ENCODE peak calls at places on chromosomes 1 and 21, in eight cellular contexts. K is prostate gland, V is lower lobe of right lung, B is small intestine, L is adrenal gland, S is GM23338, P is stomach, C is AG04450. D is an unnamed sample.

GRCh38 chr1:204828352-204828850 is 42.3 kb upstream of the NFASC start:
- DNase-seq in L (peak; percentile 68), P (peak; percentile 48), V (peak; percentile 54), B (peak; percentile 43), S (peak; percentile 94), K (no peak), C (no peak), D (peak; percentile 64)

GRCh38 chr1:156684227-156684782 is 7.1 kb upstream of the NES start:
- DNase-seq in K (no peak), S (no peak), V (no peak), L (no peak), C (no peak), P (no peak), B (no peak), D (peak; percentile 42)

GRCh38 chr1:201778279-201779023 is 50.5 kb upstream of the IPO9 start:
- DNase-seq in V (no peak), P (no peak), K (no peak), S (no peak), L (no peak), B (no peak), C (no peak), D (no peak)

GRCh38 chr1:147334292-147334691 is 91.8 kb downstream of the CHD1L start:
- DNase-seq in S (no peak), B (no peak), V (no peak), L (no peak), C (no peak), K (no peak), P (no peak), D (no peak)

GRCh38 chr1:198560093-198560638 is 19.7 kb upstream of the ATP6V1G3 start:
- DNase-seq in V (peak; percentile 50), P (no peak), L (no peak), C (no peak), S (no peak), K (no peak), B (no peak), D (no peak)

GRCh38 chr1:213003281-213003680 is 12.4 kb downstream of the ANGEL2 start:
- DNase-seq in C (no peak), L (no peak), V (no peak), S (no peak), B (no peak), P (no peak), K (no peak), D (no peak)

GRCh38 chr1:228370439-228370940 is 36.1 kb downstream of the TRIM11 start:
- DNase-seq in S (no peak), C (no peak), L (peak; percentile 7), K (no peak), V (peak; percentile 39), P (no peak), B (no peak), D (no peak)

GRCh38 chr21:18443085-18443484 is 39.5 kb upstream of the TMPRSS15 start:
- DNase-seq in L (no peak), P (no peak), C (no peak), B (no peak), S (no peak), K (no peak), V (no peak), D (no peak)

GRCh38 chr1:65514083-65514482 is 93.6 kb downstream of the LEPR start:
- DNase-seq in B (peak; percentile 1), L (no peak), K (no peak), P (no peak), S (no peak), V (no peak), C (no peak), D (no peak)

GRCh38 chr21:39093526-39093925 is 89.7 kb downstream of the PSMG1 start:
- DNase-seq in C (no peak), L (no peak), P (no peak), V (no peak), S (no peak), B (no peak), K (no peak), D (no peak)

GRCh38 chr1:41846595-41846994 is 72.1 kb downstream of the HIVEP3 start:
- DNase-seq in P (no peak), B (no peak), C (no peak), S (no peak), K (no peak), V (no peak), L (no peak), D (no peak)

GRCh38 chr1:182060877-182061276 is 635 bp downstream of the ZNF648 start:
- DNase-seq in V (no peak), L (no peak), C (no peak), S (no peak), B (no peak), P (no peak), K (no peak), D (no peak)

GRCh38 chr1:182061597-182061996 is at the start of gene ZNF648:
- DNase-seq in P (no peak), L (no peak), B (no peak), S (peak; percentile 23), V (no peak), C (no peak), K (no peak), D (no peak)

GRCh38 chr1:182054698-182055326 is 6.7 kb downstream of the ZNF648 start:
- DNase-seq in B (peak; percentile 44), P (no peak), S (peak; percentile 93), V (no peak), K (peak; percentile 18), L (peak; percentile 54), C (no peak), D (no peak)

GRCh38 chr1:182059936-182060335 is 1.6 kb downstream of the ZNF648 start:
- DNase-seq in B (no peak), L (no peak), V (no peak), K (no peak), S (no peak), C (no peak), P (no peak), D (no peak)

GRCh38 chr1:182056596-182057366 is 4.7 kb downstream of the ZNF648 start:
- DNase-seq in B (no peak), K (no peak), S (peak; percentile 78), L (no peak), V (no peak), C (no peak), P (no peak), D (no peak)
- H3K27me3 ChIP-seq in B (peaks cover 16% of the 10 kb centered on the region), K (peaks cover 9% of the 10 kb centered on the region), S (peaks cover 27% of the 10 kb centered on the region), L (peaks cover 9% of the 10 kb centered on the region), V (peaks cover 29% of the 10 kb centered on the region), C (no peaks in the 10 kb centered on the region), P (peaks cover 45% of the 10 kb centered on the region), D (no peaks in the 10 kb centered on the region)

GRCh38 chr1:183967914-183968313 is 69.6 kb downstream of the COLGALT2 start:
- DNase-seq in K (no peak), C (no peak), V (no peak), S (no peak), L (no peak), B (no peak), P (no peak), D (no peak)
- H3K27ac ChIP-seq in K (no peak overlapping the region), C (no peak overlapping the region), V (no peak overlapping the region), S (no peak overlapping the region), L (no peak overlapping the region), B (no peak overlapping the region), P (no peak overlapping the region), D (no peak overlapping the region)

GRCh38 chr21:46297311-46298082 is 11.4 kb downstream of the YBEY start:
- DNase-seq in C (no peak), K (no peak), B (no peak), S (peak; percentile 79), V (peak; percentile 44), P (no peak), L (no peak), D (no peak)

GRCh38 chr21:46295177-46295711 is 9.1 kb downstream of the YBEY start:
- DNase-seq in P (no peak), C (peak; percentile 29), L (no peak), K (no peak), V (no peak), B (no peak), S (peak; percentile 22), D (no peak)

GRCh38 chr21:46299167-46299566 is 13.0 kb downstream of the YBEY start:
- DNase-seq in P (no peak), V (peak; percentile 22), S (no peak), K (no peak), L (no peak), C (no peak), B (no peak), D (no peak)

GRCh38 chr21:46295996-46296752 is 10.0 kb downstream of the YBEY start:
- DNase-seq in B (peak; percentile 37), L (peak; percentile 62), S (peak; percentile 59), K (no peak), V (peak; percentile 90), P (peak; percentile 55), C (no peak), D (peak; percentile 45)

DNA sequence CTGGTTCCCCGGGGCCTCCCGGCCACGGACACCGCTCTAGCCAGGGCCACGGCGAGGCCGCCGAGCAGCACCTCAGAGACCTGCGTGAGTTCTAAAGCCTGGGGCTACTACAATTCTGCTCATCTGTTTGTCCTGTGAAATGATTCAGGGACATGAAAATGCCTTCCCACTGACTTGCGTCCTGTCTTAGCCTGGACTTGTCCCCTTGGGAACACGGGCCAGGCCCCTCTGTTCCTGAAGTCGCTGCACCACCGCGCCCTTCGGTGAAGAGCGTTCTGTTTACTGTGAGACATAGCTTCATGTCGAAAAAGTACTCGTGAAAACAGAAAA is 11.9 kb downstream of the YBEY start:
- DNase-seq in K (no peak), C (no peak), L (no peak), P (no peak), V (peak; percentile 34), B (no peak), S (no peak), D (peak; percentile 5)
- H3K4me3 ChIP-seq in K (peak overlapping the region; percentile 14), C (no peak overlapping the region), L (no peak overlapping the region), P (peak overlapping the region; percentile 45), V (peak overlapping the region; percentile 63), B (peak overlapping the region; percentile 45), S (peak overlapping the region; percentile 75), D (no peak overlapping the region)

GRCh38 chr1:29236743-29236992 is 346 bp downstream of the PTPRU start:
- DNase-seq in C (no peak), B (no peak), V (peak; percentile 62), S (no peak), P (no peak), K (no peak), L (no peak), D (no peak)

GRCh38 chr1:29230553-29231378 is at the start of gene MECR:
- DNase-seq in S (peak; percentile 96), B (peak; percentile 88), C (peak; percentile 51), P (peak; percentile 95), K (peak; percentile 89), L (peak; percentile 92), V (peak; percentile 95), D (peak; percentile 92)

GRCh38 chr1:29235955-29236742 is at the start of gene PTPRU:
- DNase-seq in V (peak; percentile 88), C (no peak), B (peak; percentile 60), K (peak; percentile 75), L (peak; percentile 72), S (peak; percentile 83), P (peak; percentile 84), D (peak; percentile 84)

GRCh38 chr1:29234471-29234870 is 1.9 kb upstream of the PTPRU start:
- DNase-seq in L (no peak), K (no peak), P (no peak), S (no peak), C (no peak), V (no peak), B (no peak), D (no peak)

DNA sequence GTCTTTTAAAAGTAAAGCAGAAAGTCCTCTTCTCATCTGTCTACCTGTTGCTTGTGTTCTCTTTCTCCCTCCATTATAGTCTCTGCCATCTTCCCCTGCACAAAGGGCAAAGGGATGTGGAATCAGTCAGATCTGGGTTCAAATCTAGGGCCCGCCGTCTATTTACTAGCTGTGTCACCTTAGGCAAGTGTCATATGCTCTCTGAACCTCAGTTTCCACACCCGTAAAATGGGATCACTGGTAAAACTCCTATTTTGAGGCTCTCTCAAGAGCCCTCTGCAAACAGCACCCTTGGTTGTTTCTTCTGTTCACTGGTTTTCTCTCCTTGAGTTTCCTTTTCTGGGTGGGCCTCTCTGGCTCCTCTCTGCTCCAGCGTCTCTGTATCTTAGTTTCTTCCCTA is 2.6 kb upstream of the PTPRU start:
- DNase-seq in P (no peak), B (no peak), K (no peak), S (no peak), L (no peak), V (no peak), C (no peak), D (no peak)
- H3K27me3 ChIP-seq in P (peaks cover 21% of the 10 kb centered on the region), B (peaks cover 8% of the 10 kb centered on the region), K (no peaks in the 10 kb centered on the region), S (peaks cover 35% of the 10 kb centered on the region), L (peaks cover 5% of the 10 kb centered on the region), V (peaks cover 16% of the 10 kb centered on the region), C (peaks cover 11% of the 10 kb centered on the region), D (peaks cover 8% of the 10 kb centered on the region)